ENCODE peak calls at places on chromosomes 16 and 17, in nine cellular contexts. One of them, this sample, is unnamed.

GRCh38 chr16:88635671-88636070 is 2.7 kb upstream of the IL17C start:
- DNase-seq in AG04450: no peak
- DNase-seq in BJ: no peak
- DNase-seq in fibroblast of the aortic adventitia: no peak
- DNase-seq in lower leg skin: no peak
- DNase-seq in B cell: no peak
- DNase-seq in GM12865: no peak
- DNase-seq in neural progenitor cell: no peak
- DNase-seq in RWPE1: no peak
- DNase-seq in this sample: no peak

GRCh38 chr17:79874329-79874981 is 35.2 kb upstream of the CBX4 start:
- DNase-seq in AG04450: no peak
- DNase-seq in BJ: no peak
- DNase-seq in fibroblast of the aortic adventitia: peak; percentile 31
- DNase-seq in lower leg skin: no peak
- DNase-seq in B cell: peak; percentile 64
- DNase-seq in GM12865: peak; percentile 48
- DNase-seq in neural progenitor cell: peak; percentile 58
- DNase-seq in RWPE1: peak; percentile 63
- DNase-seq in this sample: peak; percentile 58

GRCh38 chr16:2032285-2033056 is 5.8 kb downstream of the NHERF2 start:
- DNase-seq in AG04450: no peak
- DNase-seq in BJ: no peak
- DNase-seq in fibroblast of the aortic adventitia: no peak
- DNase-seq in lower leg skin: no peak
- DNase-seq in B cell: no peak
- DNase-seq in GM12865: no peak
- DNase-seq in neural progenitor cell: no peak
- DNase-seq in RWPE1: no peak
- DNase-seq in this sample: no peak

GRCh38 chr17:19874256-19874655 is 6.5 kb upstream of the ULK2 start:
- DNase-seq in AG04450: no peak
- DNase-seq in BJ: no peak
- DNase-seq in fibroblast of the aortic adventitia: no peak
- DNase-seq in lower leg skin: no peak
- DNase-seq in B cell: no peak
- DNase-seq in GM12865: no peak
- DNase-seq in neural progenitor cell: no peak
- DNase-seq in RWPE1: no peak
- DNase-seq in this sample: no peak

GRCh38 chr16:66135376-66135775 is 231.1 kb upstream of the CDH5 start:
- DNase-seq in AG04450: no peak
- DNase-seq in BJ: no peak
- DNase-seq in fibroblast of the aortic adventitia: peak; percentile 74
- DNase-seq in lower leg skin: peak; percentile 85
- DNase-seq in B cell: no peak
- DNase-seq in GM12865: no peak
- DNase-seq in neural progenitor cell: no peak
- DNase-seq in RWPE1: no peak
- DNase-seq in this sample: no peak

GRCh38 chr17:77354420-77354720 is 213.6 kb downstream of the SEC14L1 start:
- DNase-seq in AG04450: no peak
- DNase-seq in BJ: no peak
- DNase-seq in fibroblast of the aortic adventitia: no peak
- DNase-seq in lower leg skin: no peak
- DNase-seq in B cell: no peak
- DNase-seq in GM12865: no peak
- DNase-seq in neural progenitor cell: no peak
- DNase-seq in RWPE1: no peak
- DNase-seq in this sample: no peak

GRCh38 chr17:58337600-58338453 is 9.2 kb upstream of the TSPOAP1 start:
- DNase-seq in AG04450: peak; percentile 88
- DNase-seq in BJ: peak; percentile 70
- DNase-seq in fibroblast of the aortic adventitia: peak; percentile 72
- DNase-seq in lower leg skin: peak; percentile 93
- DNase-seq in B cell: peak; percentile 96
- DNase-seq in GM12865: peak; percentile 99
- DNase-seq in neural progenitor cell: peak; percentile 75
- DNase-seq in RWPE1: no peak
- DNase-seq in this sample: peak; percentile 62

GRCh38 chr17:58531661-58532554 is 17.5 kb upstream of the MTMR4 start:
- DNase-seq in AG04450: no peak
- DNase-seq in BJ: no peak
- DNase-seq in fibroblast of the aortic adventitia: no peak
- DNase-seq in lower leg skin: peak; percentile 90
- DNase-seq in B cell: no peak
- DNase-seq in GM12865: peak; percentile 35
- DNase-seq in neural progenitor cell: peak; percentile 90
- DNase-seq in RWPE1: peak; percentile 62
- DNase-seq in this sample: peak; percentile 37

GRCh38 chr16:21190013-21190412 is 21.4 kb downstream of the ZP2 start:
- DNase-seq in AG04450: no peak
- DNase-seq in BJ: no peak
- DNase-seq in fibroblast of the aortic adventitia: no peak
- DNase-seq in lower leg skin: no peak
- DNase-seq in B cell: no peak
- DNase-seq in GM12865: no peak
- DNase-seq in neural progenitor cell: no peak
- DNase-seq in RWPE1: no peak
- DNase-seq in this sample: no peak

GRCh38 chr17:12567077-12568053 is 98.3 kb upstream of the MYOCD start:
- DNase-seq in AG04450: no peak
- DNase-seq in BJ: no peak
- DNase-seq in fibroblast of the aortic adventitia: no peak
- DNase-seq in lower leg skin: no peak
- DNase-seq in B cell: no peak
- DNase-seq in GM12865: no peak
- DNase-seq in neural progenitor cell: no peak
- DNase-seq in RWPE1: no peak
- DNase-seq in this sample: no peak

GRCh38 chr16:4415538-4416199 is 727 bp downstream of the CORO7 start:
- DNase-seq in AG04450: no peak
- DNase-seq in BJ: no peak
- DNase-seq in fibroblast of the aortic adventitia: no peak
- DNase-seq in lower leg skin: peak; percentile 91
- DNase-seq in B cell: peak; percentile 74
- DNase-seq in GM12865: peak; percentile 72
- DNase-seq in neural progenitor cell: peak; percentile 46
- DNase-seq in RWPE1: no peak
- DNase-seq in this sample: peak; percentile 27

GRCh38 chr17:75959046-75959838 is 18.4 kb upstream of the FBF1 start:
- DNase-seq in AG04450: no peak
- DNase-seq in BJ: no peak
- DNase-seq in fibroblast of the aortic adventitia: no peak
- DNase-seq in lower leg skin: peak; percentile 20
- DNase-seq in B cell: no peak
- DNase-seq in GM12865: no peak
- DNase-seq in neural progenitor cell: peak; percentile 26
- DNase-seq in RWPE1: no peak
- DNase-seq in this sample: no peak

GRCh38 chr17:8147141-8147804 is 4.9 kb downstream of the PER1 start:
- DNase-seq in AG04450: no peak
- DNase-seq in BJ: no peak
- DNase-seq in fibroblast of the aortic adventitia: no peak
- DNase-seq in lower leg skin: peak; percentile 85
- DNase-seq in B cell: no peak
- DNase-seq in GM12865: no peak
- DNase-seq in neural progenitor cell: no peak
- DNase-seq in RWPE1: no peak
- DNase-seq in this sample: no peak
- TF ChIP-seq CTCF in AG04450: no peak
- TF ChIP-seq CTCF in BJ: no peak
- TF ChIP-seq CTCF in fibroblast of the aortic adventitia: no peak
- TF ChIP-seq CTCF in lower leg skin: no peak
- TF ChIP-seq CTCF in B cell: no peak
- TF ChIP-seq CTCF in GM12865: no peak
- TF ChIP-seq CTCF in neural progenitor cell: no peak
- TF ChIP-seq CTCF in RWPE1: no peak
- TF ChIP-seq CTCF in this sample: no peak

DNA sequence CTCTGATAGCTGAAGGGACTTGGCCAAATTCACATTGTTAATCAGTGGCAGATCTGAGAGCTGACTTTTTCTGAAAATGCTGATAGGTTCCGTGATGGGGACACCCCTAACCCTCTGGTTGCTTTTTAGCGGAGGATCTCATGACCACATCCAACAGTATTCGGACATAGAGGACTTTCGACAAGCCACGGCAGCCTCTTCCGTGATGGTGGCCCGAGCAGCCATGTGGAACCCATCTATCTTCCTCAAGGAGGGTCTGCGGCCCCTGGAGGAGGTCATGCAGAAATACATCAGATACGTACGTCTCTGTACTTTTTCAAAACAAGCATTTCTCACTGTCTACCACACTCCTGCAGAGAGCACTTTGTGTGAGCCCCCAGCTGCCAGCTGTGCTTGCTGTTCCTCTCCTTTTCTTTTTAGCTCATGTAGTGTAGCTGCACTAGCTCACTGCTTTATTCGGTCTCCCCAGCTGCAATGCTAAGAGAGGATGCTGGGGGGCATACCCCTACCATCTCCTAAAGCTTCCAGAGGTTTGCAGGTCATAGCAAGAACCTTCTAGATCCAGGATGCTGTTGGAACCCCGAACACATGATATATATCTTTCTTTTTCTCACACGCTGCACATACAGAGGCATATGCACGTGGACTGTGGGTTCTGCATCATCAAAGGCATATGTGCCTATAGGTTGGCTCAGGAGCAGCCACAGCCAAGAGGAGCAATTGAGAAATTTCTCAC is 14.2 kb upstream of the NFATC3 start:
- DNase-seq in AG04450: no peak
- DNase-seq in BJ: no peak
- DNase-seq in fibroblast of the aortic adventitia: no peak
- DNase-seq in lower leg skin: peak; percentile 67
- DNase-seq in B cell: no peak
- DNase-seq in GM12865: peak; percentile 59
- DNase-seq in neural progenitor cell: no peak
- DNase-seq in RWPE1: no peak
- DNase-seq in this sample: no peak
- TF ChIP-seq CTCF in AG04450: no peak
- TF ChIP-seq CTCF in BJ: no peak
- TF ChIP-seq CTCF in fibroblast of the aortic adventitia: no peak
- TF ChIP-seq CTCF in lower leg skin: no peak
- TF ChIP-seq CTCF in B cell: no peak
- TF ChIP-seq CTCF in GM12865: no peak
- TF ChIP-seq CTCF in neural progenitor cell: no peak
- TF ChIP-seq CTCF in RWPE1: no peak
- TF ChIP-seq CTCF in this sample: no peak

DNA sequence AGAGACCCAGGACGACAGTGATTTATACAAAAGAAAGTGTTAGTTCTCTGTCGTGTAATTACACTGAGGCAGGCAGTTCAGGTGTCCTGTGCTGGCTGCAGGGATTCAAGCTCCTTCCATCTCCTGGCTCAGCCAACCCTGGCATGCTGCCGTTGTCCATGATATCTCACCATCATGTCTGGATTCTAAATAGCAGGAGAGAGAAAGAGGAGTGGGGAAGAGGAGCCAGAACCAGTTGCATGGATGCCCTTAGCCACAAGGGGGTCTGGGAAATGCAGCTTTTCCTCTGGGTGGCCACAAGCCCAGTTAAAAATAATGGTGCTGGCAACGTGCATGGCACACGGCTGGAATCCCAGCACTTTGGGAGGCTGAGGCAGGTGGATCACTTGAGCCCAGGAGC is 9.7 kb downstream of the C16orf54 start:
- DNase-seq in AG04450: no peak
- DNase-seq in BJ: no peak
- DNase-seq in fibroblast of the aortic adventitia: no peak
- DNase-seq in lower leg skin: no peak
- DNase-seq in B cell: no peak
- DNase-seq in GM12865: no peak
- DNase-seq in neural progenitor cell: peak; percentile 17
- DNase-seq in RWPE1: no peak
- DNase-seq in this sample: no peak
- TF ChIP-seq CTCF in AG04450: peak; percentile 33
- TF ChIP-seq CTCF in BJ: no peak
- TF ChIP-seq CTCF in fibroblast of the aortic adventitia: peak; percentile 22
- TF ChIP-seq CTCF in lower leg skin: no peak
- TF ChIP-seq CTCF in B cell: no peak
- TF ChIP-seq CTCF in GM12865: no peak
- TF ChIP-seq CTCF in neural progenitor cell: peak; percentile 28
- TF ChIP-seq CTCF in RWPE1: no peak
- TF ChIP-seq CTCF in this sample: no peak

GRCh38 chr17:69608114-69608513 is 193.6 kb downstream of the MAP2K6 start:
- DNase-seq in AG04450: no peak
- DNase-seq in BJ: no peak
- DNase-seq in fibroblast of the aortic adventitia: no peak
- DNase-seq in lower leg skin: no peak
- DNase-seq in B cell: no peak
- DNase-seq in GM12865: no peak
- DNase-seq in neural progenitor cell: no peak
- DNase-seq in RWPE1: no peak
- DNase-seq in this sample: no peak

GRCh38 chr17:69609495-69610315 is 195.2 kb downstream of the MAP2K6 start:
- DNase-seq in AG04450: no peak
- DNase-seq in BJ: no peak
- DNase-seq in fibroblast of the aortic adventitia: peak; percentile 61
- DNase-seq in lower leg skin: no peak
- DNase-seq in B cell: no peak
- DNase-seq in GM12865: peak; percentile 11
- DNase-seq in neural progenitor cell: peak; percentile 27
- DNase-seq in RWPE1: peak; percentile 20
- DNase-seq in this sample: peak; percentile 58

GRCh38 chr17:69607162-69607834 is 192.8 kb downstream of the MAP2K6 start:
- DNase-seq in AG04450: peak; percentile 71
- DNase-seq in BJ: no peak
- DNase-seq in fibroblast of the aortic adventitia: peak; percentile 90
- DNase-seq in lower leg skin: peak; percentile 93
- DNase-seq in B cell: no peak
- DNase-seq in GM12865: peak; percentile 80
- DNase-seq in neural progenitor cell: peak; percentile 84
- DNase-seq in RWPE1: peak; percentile 61
- DNase-seq in this sample: peak; percentile 84

GRCh38 chr17:69606142-69606800 is 191.8 kb downstream of the MAP2K6 start:
- DNase-seq in AG04450: no peak
- DNase-seq in BJ: no peak
- DNase-seq in fibroblast of the aortic adventitia: peak; percentile 9
- DNase-seq in lower leg skin: no peak
- DNase-seq in B cell: no peak
- DNase-seq in GM12865: no peak
- DNase-seq in neural progenitor cell: no peak
- DNase-seq in RWPE1: no peak
- DNase-seq in this sample: no peak

DNA sequence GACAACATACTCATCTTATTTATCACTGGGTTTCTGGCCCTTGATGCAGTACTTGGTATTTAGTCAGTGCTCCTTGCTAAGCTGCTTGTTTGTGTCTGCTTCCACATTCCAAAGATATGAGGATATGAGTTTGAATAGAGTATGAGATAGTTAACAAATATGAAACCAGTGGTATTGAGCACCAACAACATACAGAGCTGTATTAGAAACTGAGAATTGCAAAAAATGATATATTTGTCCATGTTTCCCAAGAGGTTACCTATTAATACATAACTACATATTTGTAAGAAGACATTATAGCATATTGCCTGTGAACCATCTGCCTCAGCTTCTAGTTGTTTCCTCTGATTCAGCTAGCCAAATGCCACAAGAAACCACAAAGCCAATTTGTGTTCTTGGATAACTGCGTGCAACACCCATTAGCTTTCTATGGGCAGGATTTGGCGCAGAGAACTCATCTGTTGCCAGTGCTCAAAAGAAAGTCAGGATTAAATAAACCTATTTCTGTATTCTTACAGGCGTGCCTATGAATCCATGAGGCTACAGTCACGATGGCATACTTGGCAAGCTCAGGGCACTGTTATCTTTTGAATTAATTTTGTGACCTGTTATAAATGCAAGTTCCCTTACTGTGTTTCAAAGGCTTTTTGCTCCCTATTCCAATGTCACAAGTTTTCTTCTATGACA is 194.5 kb downstream of the MAP2K6 start:
- DNase-seq in AG04450: peak; percentile 83
- DNase-seq in BJ: peak; percentile 83
- DNase-seq in fibroblast of the aortic adventitia: peak; percentile 91
- DNase-seq in lower leg skin: no peak
- DNase-seq in B cell: no peak
- DNase-seq in GM12865: no peak
- DNase-seq in neural progenitor cell: no peak
- DNase-seq in RWPE1: peak; percentile 44
- DNase-seq in this sample: peak; percentile 65
- TF ChIP-seq CTCF in AG04450: no peak
- TF ChIP-seq CTCF in BJ: no peak
- TF ChIP-seq CTCF in fibroblast of the aortic adventitia: no peak
- TF ChIP-seq CTCF in lower leg skin: no peak
- TF ChIP-seq CTCF in B cell: no peak
- TF ChIP-seq CTCF in GM12865: no peak
- TF ChIP-seq CTCF in neural progenitor cell: no peak
- TF ChIP-seq CTCF in RWPE1: no peak
- TF ChIP-seq CTCF in this sample: no peak